ENCODE peak calls at places on chromosomes 12 and 14, in nine cellular contexts. One of them, this sample, is unnamed.

GRCh38 chr14:103104654-103105511 is 10.4 kb downstream of the EXOC3L4 start:
- DNase-seq in Calu3: peak
- DNase-seq in heart right ventricle: peak
- DNase-seq in HFFc6: no peak
- DNase-seq in vagina: no peak
- DNase-seq in epithelial cell of proximal tubule: no peak
- DNase-seq in adrenal gland: no peak
- DNase-seq in astrocyte of the spinal cord: peak
- DNase-seq in omental fat pad: no peak
- DNase-seq in this sample: peak

GRCh38 chr14:81727243-81727642 is 193.6 kb upstream of the SEL1L start:
- DNase-seq in Calu3: no peak
- DNase-seq in heart right ventricle: no peak
- DNase-seq in HFFc6: no peak
- DNase-seq in vagina: no peak
- DNase-seq in epithelial cell of proximal tubule: no peak
- DNase-seq in adrenal gland: peak
- DNase-seq in astrocyte of the spinal cord: peak
- DNase-seq in omental fat pad: no peak
- DNase-seq in this sample: no peak

GRCh38 chr14:78598046-78598652 is 428.0 kb downstream of the NRXN3 start:
- DNase-seq in Calu3: peak
- DNase-seq in heart right ventricle: peak
- DNase-seq in HFFc6: peak
- DNase-seq in vagina: no peak
- DNase-seq in epithelial cell of proximal tubule: no peak
- DNase-seq in adrenal gland: peak
- DNase-seq in astrocyte of the spinal cord: peak
- DNase-seq in omental fat pad: no peak
- DNase-seq in this sample: peak

GRCh38 chr14:67251573-67252226 is 10.5 kb downstream of the PALS1 start:
- DNase-seq in Calu3: peak
- DNase-seq in heart right ventricle: no peak
- DNase-seq in HFFc6: no peak
- DNase-seq in vagina: no peak
- DNase-seq in epithelial cell of proximal tubule: no peak
- DNase-seq in adrenal gland: no peak
- DNase-seq in astrocyte of the spinal cord: peak
- DNase-seq in omental fat pad: no peak
- DNase-seq in this sample: no peak

GRCh38 chr14:100972134-100972905 is 68.8 kb upstream of the RTL1 start:
- DNase-seq in Calu3: no peak
- DNase-seq in heart right ventricle: no peak
- DNase-seq in HFFc6: peak
- DNase-seq in vagina: no peak
- DNase-seq in epithelial cell of proximal tubule: no peak
- DNase-seq in adrenal gland: no peak
- DNase-seq in astrocyte of the spinal cord: peak
- DNase-seq in omental fat pad: no peak
- DNase-seq in this sample: no peak

GRCh38 chr12:93176610-93177126 is 201.1 kb upstream of the NUDT4 start:
- DNase-seq in Calu3: no peak
- DNase-seq in heart right ventricle: no peak
- DNase-seq in HFFc6: no peak
- DNase-seq in vagina: no peak
- DNase-seq in epithelial cell of proximal tubule: no peak
- DNase-seq in adrenal gland: no peak
- DNase-seq in astrocyte of the spinal cord: no peak
- DNase-seq in omental fat pad: no peak
- DNase-seq in this sample: no peak

GRCh38 chr14:71592361-71592760 is 339.9 kb upstream of the RGS6 start:
- DNase-seq in Calu3: peak
- DNase-seq in heart right ventricle: no peak
- DNase-seq in HFFc6: no peak
- DNase-seq in vagina: no peak
- DNase-seq in epithelial cell of proximal tubule: no peak
- DNase-seq in adrenal gland: no peak
- DNase-seq in astrocyte of the spinal cord: no peak
- DNase-seq in omental fat pad: no peak
- DNase-seq in this sample: no peak

GRCh38 chr14:53542692-53543091 is 389.6 kb upstream of the DDHD1 start:
- DNase-seq in Calu3: peak
- DNase-seq in heart right ventricle: no peak
- DNase-seq in HFFc6: peak
- DNase-seq in vagina: no peak
- DNase-seq in epithelial cell of proximal tubule: no peak
- DNase-seq in adrenal gland: peak
- DNase-seq in astrocyte of the spinal cord: peak
- DNase-seq in omental fat pad: no peak
- DNase-seq in this sample: no peak

GRCh38 chr12:56932867-56933266 is 1.3 kb downstream of the SDR9C7 start:
- DNase-seq in Calu3: no peak
- DNase-seq in heart right ventricle: peak
- DNase-seq in HFFc6: no peak
- DNase-seq in vagina: no peak
- DNase-seq in epithelial cell of proximal tubule: no peak
- DNase-seq in adrenal gland: peak
- DNase-seq in astrocyte of the spinal cord: no peak
- DNase-seq in omental fat pad: no peak
- DNase-seq in this sample: no peak

GRCh38 chr14:31510222-31510621 is 22.4 kb upstream of the GPR33 start:
- DNase-seq in Calu3: no peak
- DNase-seq in heart right ventricle: no peak
- DNase-seq in HFFc6: no peak
- DNase-seq in vagina: no peak
- DNase-seq in epithelial cell of proximal tubule: no peak
- DNase-seq in adrenal gland: no peak
- DNase-seq in astrocyte of the spinal cord: peak
- DNase-seq in omental fat pad: no peak
- DNase-seq in this sample: peak

GRCh38 chr12:26744697-26745440 is 88.1 kb downstream of the ITPR2 start:
- DNase-seq in Calu3: no peak
- DNase-seq in heart right ventricle: no peak
- DNase-seq in HFFc6: no peak
- DNase-seq in vagina: no peak
- DNase-seq in epithelial cell of proximal tubule: no peak
- DNase-seq in adrenal gland: no peak
- DNase-seq in astrocyte of the spinal cord: peak
- DNase-seq in omental fat pad: no peak
- DNase-seq in this sample: no peak

GRCh38 chr12:116636636-116637519 is 77.7 kb downstream of the MAP1LC3B2 start:
- DNase-seq in Calu3: no peak
- DNase-seq in heart right ventricle: no peak
- DNase-seq in HFFc6: no peak
- DNase-seq in vagina: no peak
- DNase-seq in epithelial cell of proximal tubule: no peak
- DNase-seq in adrenal gland: no peak
- DNase-seq in astrocyte of the spinal cord: no peak
- DNase-seq in omental fat pad: no peak
- DNase-seq in this sample: no peak

GRCh38 chr14:58430156-58430555 is 2.6 kb downstream of the KIAA0586 start:
- DNase-seq in Calu3: no peak
- DNase-seq in heart right ventricle: no peak
- DNase-seq in HFFc6: peak
- DNase-seq in vagina: no peak
- DNase-seq in epithelial cell of proximal tubule: peak
- DNase-seq in adrenal gland: no peak
- DNase-seq in astrocyte of the spinal cord: peak
- DNase-seq in omental fat pad: no peak
- DNase-seq in this sample: no peak

GRCh38 chr14:66395300-66395699 is 90.9 kb upstream of the CCDC196 start:
- DNase-seq in Calu3: peak
- DNase-seq in heart right ventricle: no peak
- DNase-seq in HFFc6: no peak
- DNase-seq in vagina: no peak
- DNase-seq in epithelial cell of proximal tubule: no peak
- DNase-seq in adrenal gland: no peak
- DNase-seq in astrocyte of the spinal cord: no peak
- DNase-seq in omental fat pad: no peak
- DNase-seq in this sample: peak

GRCh38 chr14:68981124-68981523 is 2.0 kb upstream of the ACTN1 start:
- DNase-seq in Calu3: no peak
- DNase-seq in heart right ventricle: no peak
- DNase-seq in HFFc6: no peak
- DNase-seq in vagina: no peak
- DNase-seq in epithelial cell of proximal tubule: no peak
- DNase-seq in adrenal gland: no peak
- DNase-seq in astrocyte of the spinal cord: no peak
- DNase-seq in omental fat pad: no peak
- DNase-seq in this sample: no peak

GRCh38 chr12:124875803-124876132 is 12.1 kb upstream of the SCARB1 start:
- DNase-seq in Calu3: no peak
- DNase-seq in heart right ventricle: no peak
- DNase-seq in HFFc6: no peak
- DNase-seq in vagina: no peak
- DNase-seq in epithelial cell of proximal tubule: no peak
- DNase-seq in adrenal gland: no peak
- DNase-seq in astrocyte of the spinal cord: no peak
- DNase-seq in omental fat pad: no peak
- DNase-seq in this sample: no peak

GRCh38 chr14:64891839-64892375 is 12.2 kb upstream of the SPTB start:
- DNase-seq in Calu3: peak
- DNase-seq in heart right ventricle: no peak
- DNase-seq in HFFc6: peak
- DNase-seq in vagina: no peak
- DNase-seq in epithelial cell of proximal tubule: peak
- DNase-seq in adrenal gland: no peak
- DNase-seq in astrocyte of the spinal cord: peak
- DNase-seq in omental fat pad: no peak
- DNase-seq in this sample: peak

DNA sequence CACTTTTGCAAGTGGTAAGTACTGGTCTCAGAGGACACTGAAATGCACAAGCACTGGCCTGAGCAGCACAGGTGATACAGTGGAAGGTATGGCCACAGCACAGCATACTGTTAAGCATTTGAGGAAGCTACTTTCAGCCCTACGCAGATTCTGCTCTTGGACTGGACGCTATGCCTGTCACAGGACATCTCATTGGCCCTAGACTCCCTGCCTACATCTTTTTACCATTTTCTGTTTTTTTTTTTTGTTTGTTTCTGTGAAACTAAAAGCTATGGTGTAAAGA is 144.2 kb upstream of the ABCD2 start:
- DNase-seq in Calu3: no peak
- DNase-seq in heart right ventricle: no peak
- DNase-seq in HFFc6: no peak
- DNase-seq in vagina: no peak
- DNase-seq in epithelial cell of proximal tubule: no peak
- DNase-seq in adrenal gland: no peak
- DNase-seq in astrocyte of the spinal cord: no peak
- DNase-seq in omental fat pad: no peak
- DNase-seq in this sample: no peak
- TF ChIP-seq CTCF in Calu3: no peak
- TF ChIP-seq CTCF in heart right ventricle: no peak
- TF ChIP-seq CTCF in HFFc6: no peak
- TF ChIP-seq CTCF in vagina: no peak
- TF ChIP-seq CTCF in epithelial cell of proximal tubule: no peak
- TF ChIP-seq CTCF in adrenal gland: no peak
- TF ChIP-seq CTCF in astrocyte of the spinal cord: no peak
- TF ChIP-seq CTCF in omental fat pad: no peak
- TF ChIP-seq CTCF in this sample: no peak

GRCh38 chr12:48979602-48980388 is 1.7 kb downstream of the WNT1 start:
- DNase-seq in Calu3: no peak
- DNase-seq in heart right ventricle: no peak
- DNase-seq in HFFc6: no peak
- DNase-seq in vagina: no peak
- DNase-seq in epithelial cell of proximal tubule: no peak
- DNase-seq in adrenal gland: no peak
- DNase-seq in astrocyte of the spinal cord: no peak
- DNase-seq in omental fat pad: no peak
- DNase-seq in this sample: peak

GRCh38 chr12:48982397-48983080 is 4.4 kb downstream of the WNT1 start:
- DNase-seq in Calu3: no peak
- DNase-seq in heart right ventricle: no peak
- DNase-seq in HFFc6: no peak
- DNase-seq in vagina: no peak
- DNase-seq in epithelial cell of proximal tubule: no peak
- DNase-seq in adrenal gland: no peak
- DNase-seq in astrocyte of the spinal cord: no peak
- DNase-seq in omental fat pad: no peak
- DNase-seq in this sample: no peak

GRCh38 chr12:48981757-48982157 is 3.6 kb downstream of the WNT1 start:
- DNase-seq in Calu3: no peak
- DNase-seq in heart right ventricle: no peak
- DNase-seq in HFFc6: no peak
- DNase-seq in vagina: no peak
- DNase-seq in epithelial cell of proximal tubule: no peak
- DNase-seq in adrenal gland: no peak
- DNase-seq in astrocyte of the spinal cord: no peak
- DNase-seq in omental fat pad: no peak
- DNase-seq in this sample: no peak

GRCh38 chr12:48980389-48980952 is 2.3 kb downstream of the WNT1 start:
- DNase-seq in Calu3: no peak
- DNase-seq in heart right ventricle: no peak
- DNase-seq in HFFc6: no peak
- DNase-seq in vagina: no peak
- DNase-seq in epithelial cell of proximal tubule: no peak
- DNase-seq in adrenal gland: no peak
- DNase-seq in astrocyte of the spinal cord: no peak
- DNase-seq in omental fat pad: no peak
- DNase-seq in this sample: peak

GRCh38 chr12:48980953-48981756 is 3.0 kb downstream of the WNT1 start:
- DNase-seq in Calu3: no peak
- DNase-seq in heart right ventricle: no peak
- DNase-seq in HFFc6: no peak
- DNase-seq in vagina: no peak
- DNase-seq in epithelial cell of proximal tubule: no peak
- DNase-seq in adrenal gland: peak
- DNase-seq in astrocyte of the spinal cord: no peak
- DNase-seq in omental fat pad: no peak
- DNase-seq in this sample: peak
- TF ChIP-seq CTCF in Calu3: no peak
- TF ChIP-seq CTCF in heart right ventricle: no peak
- TF ChIP-seq CTCF in HFFc6: peak
- TF ChIP-seq CTCF in vagina: no peak
- TF ChIP-seq CTCF in epithelial cell of proximal tubule: no peak
- TF ChIP-seq CTCF in adrenal gland: no peak
- TF ChIP-seq CTCF in astrocyte of the spinal cord: no peak
- TF ChIP-seq CTCF in omental fat pad: no peak
- TF ChIP-seq CTCF in this sample: peak

GRCh38 chr14:32841698-32842097 is 97.0 kb upstream of the NPAS3 start:
- DNase-seq in Calu3: no peak
- DNase-seq in heart right ventricle: no peak
- DNase-seq in HFFc6: no peak
- DNase-seq in vagina: no peak
- DNase-seq in epithelial cell of proximal tubule: no peak
- DNase-seq in adrenal gland: no peak
- DNase-seq in astrocyte of the spinal cord: no peak
- DNase-seq in omental fat pad: no peak
- DNase-seq in this sample: no peak
- TF ChIP-seq CTCF in Calu3: no peak
- TF ChIP-seq CTCF in heart right ventricle: no peak
- TF ChIP-seq CTCF in HFFc6: no peak
- TF ChIP-seq CTCF in vagina: no peak
- TF ChIP-seq CTCF in epithelial cell of proximal tubule: no peak
- TF ChIP-seq CTCF in adrenal gland: no peak
- TF ChIP-seq CTCF in astrocyte of the spinal cord: no peak
- TF ChIP-seq CTCF in omental fat pad: no peak
- TF ChIP-seq CTCF in this sample: no peak

DNA sequence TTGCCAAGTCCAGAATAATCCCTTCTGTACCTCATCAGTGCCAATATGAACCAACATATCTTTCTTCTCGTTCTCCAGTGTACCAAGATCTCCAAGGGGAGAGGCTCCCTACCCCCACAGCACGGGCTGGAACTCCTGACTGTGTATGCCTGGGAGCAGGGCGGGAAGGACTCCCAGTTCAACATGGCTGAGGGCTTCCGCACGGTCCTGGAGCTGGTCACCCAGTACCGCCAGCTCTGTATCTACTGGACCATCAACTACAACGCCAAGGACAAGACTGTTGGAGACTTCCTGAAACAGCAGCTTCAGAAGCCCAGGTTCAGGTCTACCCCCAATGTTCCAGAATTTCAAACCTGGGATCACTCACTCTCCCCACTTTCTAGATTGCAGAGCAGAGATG is 10.5 kb upstream of the OAS2 start:
- DNase-seq in Calu3: no peak
- DNase-seq in heart right ventricle: no peak
- DNase-seq in HFFc6: no peak
- DNase-seq in vagina: no peak
- DNase-seq in epithelial cell of proximal tubule: no peak
- DNase-seq in adrenal gland: no peak
- DNase-seq in astrocyte of the spinal cord: no peak
- DNase-seq in omental fat pad: no peak
- DNase-seq in this sample: peak
- TF ChIP-seq CTCF in Calu3: no peak
- TF ChIP-seq CTCF in heart right ventricle: no peak
- TF ChIP-seq CTCF in HFFc6: no peak
- TF ChIP-seq CTCF in vagina: no peak
- TF ChIP-seq CTCF in epithelial cell of proximal tubule: no peak
- TF ChIP-seq CTCF in adrenal gland: no peak
- TF ChIP-seq CTCF in astrocyte of the spinal cord: no peak
- TF ChIP-seq CTCF in omental fat pad: no peak
- TF ChIP-seq CTCF in this sample: no peak